ENCODE peak calls at places on chromosomes 5 and 9, in four cellular contexts. L is gastrocnemius medialis, H is upper lobe of left lung, M is Peyer's patch. Y is an unnamed sample. For H3K4me1, the result is how much of the 10 kb centered on the place peaks cover.

GRCh38 chr5:497871-498509 is 26.3 kb downstream of the SLC9A3 start:
- DNase-seq in L (no peak), H (peak), M (no peak), Y (no peak)

GRCh38 chr9:113709721-113710120 is 166.4 kb upstream of the ZNF618 start:
- DNase-seq in L (no peak), H (no peak), M (no peak), Y (peak)

GRCh38 chr5:94017579-94017978 is 276.2 kb upstream of the POU5F2 start:
- DNase-seq in L (no peak), H (no peak), M (no peak), Y (no peak)

GRCh38 chr5:39233783-39234182 is 14.4 kb upstream of the FYB1 start:
- DNase-seq in L (no peak), H (no peak), M (no peak), Y (no peak)

GRCh38 chr5:98110270-98110669 is 663.2 kb upstream of the RGMB start:
- DNase-seq in L (no peak), H (no peak), M (no peak), Y (no peak)

GRCh38 chr5:16660982-16661381 is 44.2 kb upstream of the RETREG1 start:
- DNase-seq in L (no peak), H (no peak), M (no peak), Y (no peak)

GRCh38 chr9:136171009-136171800 is 33.7 kb downstream of the LHX3 start:
- DNase-seq in L (no peak), H (no peak), M (no peak), Y (no peak)

GRCh38 chr5:157516016-157516415 is 56.0 kb downstream of the NIPAL4 start:
- DNase-seq in L (no peak), H (no peak), M (no peak), Y (no peak)

GRCh38 chr9:91865041-91865440 is 85.0 kb downstream of the ROR2 start:
- DNase-seq in L (no peak), H (no peak), M (no peak), Y (no peak)

GRCh38 chr5:170493028-170493820 is 10.6 kb upstream of the KCNIP1 start:
- DNase-seq in L (no peak), H (no peak), M (no peak), Y (no peak)

GRCh38 chr5:150256416-150257064 is 33.0 kb downstream of the CAMK2A start:
- DNase-seq in L (no peak), H (no peak), M (no peak), Y (no peak)

GRCh38 chr9:71816782-71817549 is 48.7 kb upstream of the CEMIP2 start:
- DNase-seq in L (no peak), H (no peak), M (no peak), Y (no peak)

GRCh38 chr9:15856591-15856990 is 303.7 kb downstream of the CCDC171 start:
- DNase-seq in L (no peak), H (no peak), M (no peak), Y (no peak)

GRCh38 chr5:173866249-173867172 is 21.6 kb upstream of the CPEB4 start:
- DNase-seq in L (no peak), H (peak), M (no peak), Y (no peak)

GRCh38 chr5:136457390-136458094 is 92.2 kb upstream of the TRPC7 start:
- DNase-seq in L (no peak), H (no peak), M (no peak), Y (no peak)

GRCh38 chr5:109691248-109691574 is 1.5 kb downstream of the MAN2A1 start:
- DNase-seq in L (no peak), H (no peak), M (no peak), Y (no peak)

GRCh38 chr5:109688647-109688998 is 1.1 kb upstream of the MAN2A1 start:
- DNase-seq in L (no peak), H (no peak), M (peak), Y (no peak)

GRCh38 chr5:109689740-109690455 is at the start of gene MAN2A1:
- DNase-seq in L (peak), H (peak), M (peak), Y (peak)

GRCh38 chr5:109690456-109691247 is 925 bp downstream of the MAN2A1 start:
- DNase-seq in L (peak), H (peak), M (peak), Y (peak)

GRCh38 chr5:109688999-109689739 is 558 bp upstream of the MAN2A1 start:
- DNase-seq in L (peak), H (peak), M (peak), Y (peak)
- TF ChIP-seq POLR2A in L (peak), H (peak), M (peak), Y (peak)

DNA sequence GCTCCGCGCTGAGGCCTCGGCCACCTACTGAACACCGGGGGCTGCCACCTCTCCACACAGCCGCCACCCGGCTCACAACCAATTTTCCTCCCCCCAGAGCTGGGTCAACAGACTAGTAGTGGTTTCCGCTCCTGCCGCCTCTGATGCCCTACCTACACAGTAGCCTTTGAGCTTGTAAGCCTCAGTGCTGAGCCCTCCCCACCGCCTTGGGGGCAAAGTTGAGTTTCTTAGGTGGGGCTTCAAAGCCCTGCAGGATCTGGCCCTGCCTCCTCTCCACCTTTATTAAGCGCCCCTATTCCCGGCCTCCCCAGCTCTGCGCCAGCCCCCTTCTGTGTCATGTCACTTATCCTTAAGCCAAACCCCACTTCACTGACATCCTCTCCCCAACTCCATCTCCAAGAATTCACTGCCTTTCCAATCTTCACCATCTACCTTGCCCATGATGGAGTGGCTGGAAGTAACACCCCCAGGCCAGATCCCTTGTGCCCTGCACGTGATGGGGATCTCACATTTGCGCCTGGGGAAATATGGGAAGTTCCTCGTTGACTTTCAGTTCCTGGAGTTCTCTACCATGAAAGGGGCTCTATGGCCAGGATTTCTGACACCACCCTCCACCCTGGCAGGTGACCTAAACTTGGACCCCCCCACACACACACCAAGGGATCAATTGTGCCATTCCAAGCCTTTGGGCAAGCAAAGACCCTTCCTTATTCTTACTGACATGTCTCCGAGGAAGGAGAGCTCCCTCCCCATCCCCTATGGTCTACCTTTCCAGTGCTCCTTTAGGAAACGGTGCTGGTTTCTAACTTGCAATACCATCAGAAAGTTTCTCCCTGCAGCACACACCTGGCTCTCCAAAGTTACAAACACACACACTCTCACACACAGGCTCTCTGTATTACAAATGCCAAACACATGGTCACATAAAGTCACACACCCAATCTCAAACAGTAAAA is 2.7 kb upstream of the CNTFR start:
- DNase-seq in L (no peak), H (no peak), M (no peak), Y (no peak)
- H3K4me3 ChIP-seq in L (no peak), H (no peak), M (no peak), Y (peak)

GRCh38 chr5:72374844-72375243 is 54.7 kb downstream of the PTCD2 start:
- DNase-seq in L (no peak), H (no peak), M (no peak), Y (no peak)
- H3K4me1 ChIP-seq in L (under half), H (under half), M (under half), Y (under half)

DNA sequence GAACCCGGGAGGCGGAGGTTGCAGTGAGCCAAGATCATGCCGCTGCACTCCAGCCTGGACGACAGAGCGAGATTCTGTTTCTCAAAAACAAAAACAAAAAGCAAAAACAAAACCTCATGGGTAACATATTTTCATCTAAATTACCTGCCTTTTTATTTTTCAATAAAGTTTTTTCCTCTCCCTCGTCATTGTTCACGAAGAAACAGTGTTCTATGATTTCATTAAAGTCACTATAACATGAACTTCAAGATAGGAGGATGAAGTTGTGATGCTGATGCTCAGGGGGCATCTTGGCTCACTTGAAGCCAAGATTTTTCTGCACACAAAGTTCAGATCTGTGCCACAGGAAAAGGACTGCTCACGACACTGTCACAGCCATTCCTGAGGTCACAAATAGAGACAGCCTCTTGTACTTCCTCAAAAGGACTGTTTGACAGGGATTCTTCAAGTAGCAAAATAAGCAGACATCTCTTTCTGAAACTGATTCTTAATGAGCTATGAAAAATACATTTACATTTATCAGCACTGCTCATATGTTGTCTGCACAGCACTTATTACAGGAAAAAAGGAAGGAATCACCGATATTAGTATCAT is 16.1 kb downstream of the NIPSNAP3B start:
- DNase-seq in L (no peak), H (no peak), M (no peak), Y (no peak)
- TF ChIP-seq POLR2A in L (no peak), H (no peak), M (no peak), Y (no peak)

GRCh38 chr9:312596-313320 is 98.1 kb downstream of the DOCK8 start:
- DNase-seq in L (no peak), H (no peak), M (no peak), Y (no peak)
- H3K4me3 ChIP-seq in L (no peak), H (no peak), M (no peak), Y (no peak)

GRCh38 chr5:89956838-89957237 is 452.7 kb downstream of the CETN3 start:
- DNase-seq in L (no peak), H (no peak), M (no peak), Y (no peak)
- H3K4me1 ChIP-seq in L (under half), H (under half), M (under half), Y (under half)

GRCh38 chr9:35757527-35758275 is 3.6 kb upstream of the MSMP start:
- DNase-seq in L (no peak), H (no peak), M (peak), Y (no peak)
- TF ChIP-seq POLR2A in L (no peak), H (no peak), M (no peak), Y (no peak)

GRCh38 chr9:14345586-14346237 is 31.8 kb upstream of the NFIB start:
- DNase-seq in L (no peak), H (peak), M (no peak), Y (no peak)

GRCh38 chr9:14343236-14343947 is 29.5 kb upstream of the NFIB start:
- DNase-seq in L (no peak), H (no peak), M (no peak), Y (no peak)

GRCh38 chr9:14346301-14346721 is 32.4 kb upstream of the NFIB start:
- DNase-seq in L (no peak), H (peak), M (no peak), Y (no peak)

GRCh38 chr9:14343948-14344547 is 30.1 kb upstream of the NFIB start:
- DNase-seq in L (no peak), H (peak), M (no peak), Y (no peak)

DNA sequence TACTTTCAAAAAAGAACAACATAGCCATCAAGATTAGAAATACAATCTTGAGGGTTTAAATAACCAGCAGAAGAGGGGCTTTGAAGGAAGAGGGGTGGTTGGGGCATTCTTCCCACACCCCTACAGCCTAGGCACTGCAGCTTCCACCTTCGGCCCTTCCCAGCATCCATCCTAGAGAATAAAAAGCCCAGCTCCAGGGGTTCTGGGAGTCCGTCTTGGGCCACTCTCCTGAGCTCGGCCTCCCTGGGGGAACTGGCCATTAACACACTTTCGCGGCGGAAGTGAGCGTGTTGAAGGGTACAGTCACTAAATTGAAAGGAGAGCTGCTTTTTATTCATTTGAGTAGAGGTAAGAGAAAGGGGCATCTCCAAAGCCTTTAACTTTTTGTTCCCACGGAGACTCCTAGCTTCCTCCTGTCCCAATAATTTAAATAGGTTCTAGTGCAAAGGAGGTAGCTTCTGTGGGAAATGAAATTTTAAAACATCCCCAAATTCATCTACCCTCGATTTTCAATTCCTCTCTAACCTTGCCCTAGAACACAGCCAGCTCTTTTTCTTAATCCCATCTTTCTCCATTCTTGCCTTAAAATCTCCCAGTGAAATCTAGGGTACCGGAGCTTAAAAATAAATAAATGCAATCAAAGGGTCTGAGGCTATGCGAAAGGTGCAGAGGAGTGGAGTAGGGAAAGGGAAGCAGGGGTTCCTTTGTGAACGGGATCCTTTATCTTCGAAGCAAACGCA is 31.1 kb upstream of the NFIB start:
- DNase-seq in L (no peak), H (no peak), M (no peak), Y (no peak)
- H3K4me3 ChIP-seq in L (peak), H (no peak), M (no peak), Y (peak)

GRCh38 chr9:21504894-21505293 is 22.8 kb upstream of the IFNE start:
- DNase-seq in L (no peak), H (no peak), M (no peak), Y (no peak)

GRCh38 chr9:21505425-21506179 is 23.5 kb upstream of the IFNE start:
- DNase-seq in L (no peak), H (no peak), M (no peak), Y (no peak)

GRCh38 chr9:21504113-21504512 is 22.0 kb upstream of the IFNE start:
- DNase-seq in L (no peak), H (no peak), M (no peak), Y (no peak)

GRCh38 chr9:21499912-21500311 is 17.8 kb upstream of the IFNE start:
- DNase-seq in L (no peak), H (no peak), M (no peak), Y (no peak)

GRCh38 chr9:21502586-21502985 is 20.5 kb upstream of the IFNE start:
- DNase-seq in L (no peak), H (no peak), M (no peak), Y (no peak)
- H3K4me1 ChIP-seq in L (under half), H (under half), M (under half), Y (under half)

Y was measured in suprapubic skin.